ENCODE peak calls at places on chromosomes 2 and 18, in eight cellular contexts. T, U, E, N, O, A, P and M are unnamed samples. For H3K4me1 and H3K36me3, the result is how much of the 10 kb centered on the place peaks cover.

GRCh38 chr2:100036793-100037192 is 105.6 kb downstream of the AFF3 start:
- DNase-seq in T (no peak), U (no peak), E (no peak), N (no peak), O (no peak), A (no peak), P (no peak), M (no peak)

GRCh38 chr18:61628085-61628484 is 264.7 kb downstream of the RNF152 start:
- DNase-seq in T (no peak), U (no peak), E (no peak), N (no peak), O (no peak), A (no peak), P (no peak), M (no peak)

GRCh38 chr2:149858916-149859634 is 271.5 kb upstream of the MMADHC start:
- DNase-seq in T (no peak), U (no peak), E (no peak), N (no peak), O (no peak), A (no peak), P (no peak), M (no peak)

GRCh38 chr2:210094787-210095186 is 76.4 kb downstream of the KANSL1L start:
- DNase-seq in T (no peak), U (no peak), E (no peak), N (no peak), O (no peak), A (no peak), P (no peak), M (no peak)

GRCh38 chr2:217045725-217046475 is 186.0 kb upstream of the TNP1 start:
- DNase-seq in T (no peak), U (no peak), E (no peak), N (no peak), O (no peak), A (no peak), P (no peak), M (no peak)

GRCh38 chr18:24791736-24792135 is 331.3 kb downstream of the HRH4 start:
- DNase-seq in T (no peak), U (no peak), E (no peak), N (no peak), O (no peak), A (no peak), P (no peak), M (no peak)

GRCh38 chr2:184125867-184126266 is 472.5 kb upstream of the ZNF804A start:
- DNase-seq in T (no peak), U (no peak), E (no peak), N (no peak), O (no peak), A (no peak), P (no peak), M (no peak)

GRCh38 chr2:34242741-34243123 is 643.6 kb upstream of the FAM98A start:
- DNase-seq in T (peak), U (no peak), E (no peak), N (no peak), O (no peak), A (no peak), P (no peak), M (no peak)

GRCh38 chr2:189548686-189549439 is 31.7 kb downstream of the SLC40A1 start:
- DNase-seq in T (no peak), U (no peak), E (no peak), N (no peak), O (no peak), A (no peak), P (no peak), M (no peak)
- H3K4me3 ChIP-seq in T (no peak), U (no peak), E (no peak), N (no peak), O (no peak), A (no peak), P (no peak), M (no peak)

DNA sequence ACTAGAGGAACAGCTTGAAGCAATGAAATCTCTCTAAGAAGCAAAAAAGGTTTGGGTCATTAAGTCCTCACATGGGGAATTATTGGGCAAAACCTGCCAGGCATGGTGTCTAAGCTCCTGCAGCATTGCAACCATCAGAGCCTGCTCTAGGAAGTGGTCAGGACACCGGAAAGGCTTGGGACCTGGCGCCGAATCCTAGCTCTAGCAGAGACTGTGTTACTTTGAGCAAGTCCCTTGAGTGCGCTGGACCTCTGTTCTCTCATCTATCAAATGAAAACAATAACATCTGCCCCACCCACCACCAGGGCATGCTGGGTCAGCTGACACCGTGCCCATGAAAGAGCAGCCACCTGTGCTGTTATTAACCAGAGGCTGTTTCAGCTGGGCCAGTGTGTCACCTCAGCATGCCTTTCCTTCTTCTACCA is 6.3 kb downstream of the TMEM127 start:
- DNase-seq in T (peak), U (no peak), E (no peak), N (no peak), O (no peak), A (no peak), P (no peak), M (no peak)
- H3K4me1 ChIP-seq in T (under half), U (half or more), E (under half), N (half or more), O (half or more), A (half or more), P (half or more), M (under half)

GRCh38 chr2:237512774-237513466 is 25.9 kb downstream of the MLPH start:
- DNase-seq in T (peak), U (peak), E (peak), N (peak), O (peak), A (peak), P (peak), M (peak)

GRCh38 chr2:237513693-237514092 is 26.6 kb downstream of the MLPH start:
- DNase-seq in T (no peak), U (no peak), E (no peak), N (no peak), O (no peak), A (no peak), P (no peak), M (no peak)

GRCh38 chr2:237515166-237515565 is 28.1 kb downstream of the MLPH start:
- DNase-seq in T (no peak), U (no peak), E (no peak), N (no peak), O (no peak), A (no peak), P (no peak), M (no peak)

GRCh38 chr2:237515621-237516275 is 28.7 kb downstream of the MLPH start:
- DNase-seq in T (no peak), U (no peak), E (no peak), N (no peak), O (no peak), A (no peak), P (no peak), M (no peak)

GRCh38 chr2:237514474-237515130 is 27.6 kb downstream of the MLPH start:
- DNase-seq in T (no peak), U (no peak), E (no peak), N (no peak), O (no peak), A (no peak), P (no peak), M (no peak)
- H3K36me3 ChIP-seq in T (under half), U (under half), E (under half), N (under half), O (under half), A (under half), P (under half), M (under half)

GRCh38 chr2:143075711-143076110 is 53.5 kb upstream of the ARHGAP15 start:
- DNase-seq in T (no peak), U (no peak), E (no peak), N (no peak), O (no peak), A (no peak), P (no peak), M (no peak)

GRCh38 chr2:143070688-143071087 is 58.5 kb upstream of the ARHGAP15 start:
- DNase-seq in T (no peak), U (no peak), E (no peak), N (no peak), O (no peak), A (no peak), P (no peak), M (no peak)

GRCh38 chr2:143068094-143068890 is 60.9 kb upstream of the ARHGAP15 start:
- DNase-seq in T (no peak), U (no peak), E (no peak), N (no peak), O (no peak), A (no peak), P (no peak), M (no peak)

GRCh38 chr2:143071185-143071876 is 57.9 kb upstream of the ARHGAP15 start:
- DNase-seq in T (no peak), U (no peak), E (no peak), N (no peak), O (no peak), A (no peak), P (no peak), M (no peak)
- H3K4me3 ChIP-seq in T (no peak), U (no peak), E (no peak), N (no peak), O (no peak), A (no peak), P (no peak), M (no peak)

DNA sequence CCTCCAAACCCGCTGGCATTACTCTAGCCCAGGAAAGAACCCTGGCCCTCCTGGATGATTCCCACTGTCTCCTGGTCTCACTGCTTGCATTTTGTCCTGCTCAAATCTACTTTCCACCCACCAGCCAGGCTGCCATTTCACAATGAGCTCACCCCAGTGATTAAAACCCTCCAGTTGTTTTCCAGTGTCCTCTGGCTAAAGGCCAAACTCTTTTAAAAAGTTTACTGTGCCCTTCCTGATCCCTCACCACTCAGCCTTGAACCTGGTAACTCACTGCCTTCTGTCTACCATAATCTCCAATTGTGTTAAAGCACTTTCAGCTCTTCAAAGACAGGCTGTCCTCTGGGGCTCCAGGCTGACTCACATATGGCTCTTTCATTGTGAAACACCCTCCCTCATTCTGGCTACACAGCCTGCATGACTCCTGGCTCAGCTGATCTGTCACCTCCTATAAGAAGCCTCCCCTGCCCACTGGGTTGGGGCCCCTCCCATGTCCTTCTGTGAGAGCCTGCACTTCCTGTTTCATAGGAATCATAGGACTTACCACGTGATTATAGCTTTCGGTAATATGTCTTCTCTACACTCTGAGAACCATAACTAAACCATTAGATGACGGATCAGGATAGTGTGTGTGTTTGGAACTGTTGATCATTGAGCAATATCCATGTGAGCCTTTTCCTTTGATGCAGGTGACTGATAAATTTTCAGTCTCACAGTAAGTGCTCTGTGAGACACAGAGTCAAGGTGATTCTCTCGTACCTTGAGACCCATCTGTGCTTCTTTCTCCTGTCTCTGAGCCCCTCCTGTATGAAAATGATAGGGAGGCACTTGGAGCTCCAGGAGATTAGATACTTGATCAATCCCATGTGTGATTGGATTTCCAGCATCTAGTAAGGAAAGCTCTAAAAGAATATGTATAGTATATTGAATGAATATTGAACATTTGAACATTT is 590.8 kb upstream of the ID2 start:
- DNase-seq in T (peak), U (peak), E (peak), N (peak), O (no peak), A (peak), P (no peak), M (no peak)
- H3K4me1 ChIP-seq in T (under half), U (under half), E (under half), N (under half), O (under half), A (under half), P (under half), M (under half)

GRCh38 chr2:23753291-23754006 is 173.5 kb downstream of the ATAD2B start:
- DNase-seq in T (no peak), U (no peak), E (no peak), N (no peak), O (no peak), A (no peak), P (no peak), M (no peak)

GRCh38 chr2:23754970-23755369 is 172.0 kb downstream of the ATAD2B start:
- DNase-seq in T (no peak), U (no peak), E (no peak), N (no peak), O (no peak), A (no peak), P (no peak), M (no peak)

GRCh38 chr2:23757686-23758433 is 169.1 kb downstream of the ATAD2B start:
- DNase-seq in T (no peak), U (no peak), E (no peak), N (no peak), O (no peak), A (no peak), P (no peak), M (no peak)

GRCh38 chr2:23760746-23761145 is 166.2 kb downstream of the ATAD2B start:
- DNase-seq in T (no peak), U (no peak), E (no peak), N (no peak), O (no peak), A (no peak), P (no peak), M (no peak)

DNA sequence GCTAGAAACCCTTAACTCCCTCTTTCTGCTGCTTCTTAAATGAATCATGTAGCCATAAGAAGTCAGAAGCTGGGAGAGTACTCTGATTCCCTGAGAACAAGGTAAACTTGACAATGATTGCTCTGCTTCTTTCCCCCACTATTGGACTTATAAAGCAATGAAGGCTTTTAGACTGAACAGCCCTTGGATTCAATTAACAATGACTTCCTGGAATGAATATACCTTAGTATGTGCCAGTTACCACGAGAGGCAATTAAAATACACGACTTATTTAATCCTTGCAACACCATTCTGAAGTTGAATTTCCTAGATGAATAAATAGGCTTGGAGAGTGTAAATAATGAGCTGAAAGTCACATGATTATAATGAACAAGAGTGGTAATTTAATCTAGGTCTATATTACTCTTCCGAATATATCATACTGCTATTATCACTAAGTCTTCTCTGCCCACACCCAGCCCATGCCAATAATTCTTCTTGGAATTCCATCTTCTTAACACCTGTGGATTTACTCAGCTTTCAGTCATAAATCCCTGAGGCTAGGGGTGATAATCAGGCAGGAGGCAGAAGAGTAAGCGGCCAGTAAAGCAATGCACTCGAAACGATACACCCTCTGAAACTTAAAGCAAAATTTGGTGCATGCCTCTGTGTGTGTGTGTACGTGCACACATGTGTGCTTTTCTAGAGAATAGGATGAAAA is 170.2 kb downstream of the ATAD2B start:
- DNase-seq in T (no peak), U (no peak), E (no peak), N (no peak), O (no peak), A (no peak), P (no peak), M (no peak)
- H3K36me3 ChIP-seq in T (under half), U (under half), E (under half), N (under half), O (half or more), A (under half), P (under half), M (under half)

GRCh38 chr2:180017764-180018163 is 10.7 kb upstream of the CWC22 start:
- DNase-seq in T (no peak), U (peak), E (peak), N (peak), O (no peak), A (no peak), P (no peak), M (no peak)

GRCh38 chr2:180016937-180017336 is 9.8 kb upstream of the CWC22 start:
- DNase-seq in T (no peak), U (no peak), E (no peak), N (no peak), O (no peak), A (no peak), P (no peak), M (no peak)

GRCh38 chr2:180010701-180011100 is 3.6 kb upstream of the CWC22 start:
- DNase-seq in T (no peak), U (no peak), E (no peak), N (no peak), O (no peak), A (no peak), P (no peak), M (no peak)

GRCh38 chr2:180012523-180012922 is 5.4 kb upstream of the CWC22 start:
- DNase-seq in T (no peak), U (no peak), E (no peak), N (no peak), O (no peak), A (no peak), P (no peak), M (no peak)

GRCh38 chr2:180015951-180016709 is 9.0 kb upstream of the CWC22 start:
- DNase-seq in T (no peak), U (no peak), E (no peak), N (no peak), O (no peak), A (no peak), P (no peak), M (no peak)
- H3K4me3 ChIP-seq in T (no peak), U (no peak), E (no peak), N (no peak), O (no peak), A (no peak), P (no peak), M (no peak)